ENCODE peak calls at places on chromosome 14, in nine cellular contexts. One of them, this sample, is unnamed.

GRCh38 chr14:61889914-61890351 is 127.7 kb downstream of the SNAPC1 start:
- DNase-seq in IMR-90: no peak
- DNase-seq in gastrocnemius medialis: no peak
- DNase-seq in transverse colon: no peak
- DNase-seq in suprapubic skin: no peak
- DNase-seq in A549: no peak
- DNase-seq in HCT116: no peak
- DNase-seq in stomach: no peak
- DNase-seq in uterus: no peak
- DNase-seq in this sample: no peak

GRCh38 chr14:59439256-59440015 is 25.7 kb downstream of the GPR135 start:
- DNase-seq in uterus: no peak
- DNase-seq in IMR-90: peak
- DNase-seq in stomach: no peak
- DNase-seq in gastrocnemius medialis: no peak
- DNase-seq in suprapubic skin: no peak
- DNase-seq in A549: no peak
- DNase-seq in HCT116: no peak
- DNase-seq in transverse colon: no peak
- DNase-seq in this sample: no peak

GRCh38 chr14:55129086-55129427 is at the start of gene LGALS3:
- DNase-seq in HCT116: no peak
- DNase-seq in transverse colon: peak
- DNase-seq in A549: peak
- DNase-seq in IMR-90: peak
- DNase-seq in gastrocnemius medialis: peak
- DNase-seq in suprapubic skin: peak
- DNase-seq in uterus: peak
- DNase-seq in stomach: peak
- DNase-seq in this sample: peak

GRCh38 chr14:92586001-92586947 is 72.7 kb downstream of the RIN3 start:
- DNase-seq in IMR-90: peak
- DNase-seq in stomach: no peak
- DNase-seq in suprapubic skin: no peak
- DNase-seq in uterus: peak
- DNase-seq in gastrocnemius medialis: no peak
- DNase-seq in A549: no peak
- DNase-seq in HCT116: no peak
- DNase-seq in transverse colon: no peak
- DNase-seq in this sample: no peak

GRCh38 chr14:104550340-104550848 is 29.2 kb upstream of the C14orf180 start:
- DNase-seq in HCT116: no peak
- DNase-seq in A549: no peak
- DNase-seq in transverse colon: no peak
- DNase-seq in IMR-90: no peak
- DNase-seq in uterus: no peak
- DNase-seq in suprapubic skin: peak
- DNase-seq in gastrocnemius medialis: no peak
- DNase-seq in stomach: no peak
- DNase-seq in this sample: no peak

GRCh38 chr14:32657081-32657480 is 281.6 kb upstream of the NPAS3 start:
- DNase-seq in IMR-90: peak
- DNase-seq in gastrocnemius medialis: peak
- DNase-seq in suprapubic skin: no peak
- DNase-seq in stomach: no peak
- DNase-seq in A549: no peak
- DNase-seq in transverse colon: peak
- DNase-seq in uterus: no peak
- DNase-seq in HCT116: no peak
- DNase-seq in this sample: peak

GRCh38 chr14:33668066-33668465 is 282.8 kb downstream of the EGLN3 start:
- DNase-seq in suprapubic skin: no peak
- DNase-seq in gastrocnemius medialis: no peak
- DNase-seq in transverse colon: no peak
- DNase-seq in uterus: no peak
- DNase-seq in stomach: no peak
- DNase-seq in A549: no peak
- DNase-seq in IMR-90: peak
- DNase-seq in HCT116: no peak
- DNase-seq in this sample: no peak

GRCh38 chr14:33754264-33754663 is 196.6 kb downstream of the EGLN3 start:
- DNase-seq in suprapubic skin: no peak
- DNase-seq in uterus: no peak
- DNase-seq in HCT116: no peak
- DNase-seq in transverse colon: no peak
- DNase-seq in gastrocnemius medialis: no peak
- DNase-seq in A549: no peak
- DNase-seq in IMR-90: no peak
- DNase-seq in stomach: no peak
- DNase-seq in this sample: no peak

GRCh38 chr14:89493877-89494634 is 77.0 kb upstream of the FOXN3 start:
- DNase-seq in transverse colon: no peak
- DNase-seq in A549: no peak
- DNase-seq in uterus: no peak
- DNase-seq in HCT116: no peak
- DNase-seq in stomach: no peak
- DNase-seq in suprapubic skin: no peak
- DNase-seq in IMR-90: no peak
- DNase-seq in gastrocnemius medialis: no peak
- DNase-seq in this sample: no peak

GRCh38 chr14:104868811-104869572 is 3.9 kb downstream of the CEP170B start:
- DNase-seq in stomach: no peak
- DNase-seq in A549: no peak
- DNase-seq in transverse colon: no peak
- DNase-seq in IMR-90: no peak
- DNase-seq in suprapubic skin: no peak
- DNase-seq in gastrocnemius medialis: no peak
- DNase-seq in uterus: no peak
- DNase-seq in HCT116: no peak
- DNase-seq in this sample: no peak

GRCh38 chr14:94307410-94307992 is 14.4 kb upstream of the SERPINA10 start:
- DNase-seq in suprapubic skin: no peak
- DNase-seq in A549: no peak
- DNase-seq in uterus: no peak
- DNase-seq in gastrocnemius medialis: no peak
- DNase-seq in HCT116: peak
- DNase-seq in transverse colon: no peak
- DNase-seq in stomach: no peak
- DNase-seq in IMR-90: no peak
- DNase-seq in this sample: no peak

GRCh38 chr14:99242816-99243795 is 28.9 kb downstream of the BCL11B start:
- DNase-seq in uterus: no peak
- DNase-seq in transverse colon: no peak
- DNase-seq in gastrocnemius medialis: no peak
- DNase-seq in IMR-90: no peak
- DNase-seq in HCT116: no peak
- DNase-seq in suprapubic skin: no peak
- DNase-seq in A549: no peak
- DNase-seq in stomach: no peak
- DNase-seq in this sample: no peak

GRCh38 chr14:96629558-96630222 is 127.5 kb downstream of the PAPOLA start:
- DNase-seq in suprapubic skin: peak
- DNase-seq in A549: no peak
- DNase-seq in stomach: no peak
- DNase-seq in gastrocnemius medialis: no peak
- DNase-seq in HCT116: no peak
- DNase-seq in transverse colon: peak
- DNase-seq in IMR-90: no peak
- DNase-seq in uterus: peak
- DNase-seq in this sample: no peak

GRCh38 chr14:31953210-31953609 is 123.9 kb upstream of the ARHGAP5 start:
- DNase-seq in A549: no peak
- DNase-seq in transverse colon: no peak
- DNase-seq in HCT116: no peak
- DNase-seq in suprapubic skin: no peak
- DNase-seq in stomach: no peak
- DNase-seq in uterus: no peak
- DNase-seq in gastrocnemius medialis: no peak
- DNase-seq in IMR-90: no peak
- DNase-seq in this sample: no peak

GRCh38 chr14:102930138-102930752 is 7.8 kb downstream of the AMN start:
- DNase-seq in IMR-90: no peak
- DNase-seq in transverse colon: peak
- DNase-seq in A549: no peak
- DNase-seq in stomach: no peak
- DNase-seq in gastrocnemius medialis: no peak
- DNase-seq in suprapubic skin: no peak
- DNase-seq in uterus: no peak
- DNase-seq in HCT116: no peak
- DNase-seq in this sample: no peak

GRCh38 chr14:86203843-86204242 is 673.9 kb downstream of the FLRT2 start:
- DNase-seq in stomach: no peak
- DNase-seq in A549: no peak
- DNase-seq in suprapubic skin: no peak
- DNase-seq in gastrocnemius medialis: no peak
- DNase-seq in IMR-90: no peak
- DNase-seq in transverse colon: no peak
- DNase-seq in HCT116: no peak
- DNase-seq in uterus: no peak
- DNase-seq in this sample: no peak

GRCh38 chr14:35390577-35391387 is 13.8 kb downstream of the NFKBIA start:
- DNase-seq in HCT116: no peak
- DNase-seq in gastrocnemius medialis: no peak
- DNase-seq in stomach: no peak
- DNase-seq in IMR-90: no peak
- DNase-seq in suprapubic skin: no peak
- DNase-seq in uterus: no peak
- DNase-seq in transverse colon: no peak
- DNase-seq in A549: no peak
- DNase-seq in this sample: no peak

GRCh38 chr14:103862393-103862782 is 15.0 kb upstream of the PPP1R13B start:
- DNase-seq in HCT116: no peak
- DNase-seq in transverse colon: no peak
- DNase-seq in A549: no peak
- DNase-seq in suprapubic skin: no peak
- DNase-seq in stomach: no peak
- DNase-seq in gastrocnemius medialis: no peak
- DNase-seq in uterus: no peak
- DNase-seq in IMR-90: no peak
- DNase-seq in this sample: no peak

GRCh38 chr14:20683896-20684661 is at the start of gene RNASE4:
- DNase-seq in transverse colon: peak
- DNase-seq in A549: peak
- DNase-seq in gastrocnemius medialis: peak
- DNase-seq in IMR-90: peak
- DNase-seq in stomach: peak
- DNase-seq in uterus: peak
- DNase-seq in HCT116: peak
- DNase-seq in suprapubic skin: peak
- DNase-seq in this sample: peak

GRCh38 chr14:102075155-102075554 is 11.7 kb downstream of the HSP90AA1 start:
- DNase-seq in IMR-90: no peak
- DNase-seq in gastrocnemius medialis: no peak
- DNase-seq in stomach: no peak
- DNase-seq in HCT116: no peak
- DNase-seq in transverse colon: no peak
- DNase-seq in uterus: no peak
- DNase-seq in A549: no peak
- DNase-seq in suprapubic skin: no peak
- DNase-seq in this sample: no peak

GRCh38 chr14:43042408-43042807 is 1435.7 kb downstream of the LRFN5 start:
- DNase-seq in gastrocnemius medialis: no peak
- DNase-seq in suprapubic skin: no peak
- DNase-seq in stomach: no peak
- DNase-seq in HCT116: no peak
- DNase-seq in uterus: no peak
- DNase-seq in A549: no peak
- DNase-seq in transverse colon: no peak
- DNase-seq in IMR-90: no peak
- DNase-seq in this sample: no peak
- H3K27ac ChIP-seq in gastrocnemius medialis: no peak
- H3K27ac ChIP-seq in suprapubic skin: no peak
- H3K27ac ChIP-seq in stomach: no peak
- H3K27ac ChIP-seq in HCT116: no peak
- H3K27ac ChIP-seq in uterus: no peak
- H3K27ac ChIP-seq in A549: no peak
- H3K27ac ChIP-seq in transverse colon: no peak
- H3K27ac ChIP-seq in IMR-90: no peak
- H3K27ac ChIP-seq in this sample: no peak

GRCh38 chr14:49769581-49770211 is 1.7 kb downstream of the KLHDC2 start:
- DNase-seq in suprapubic skin: no peak
- DNase-seq in transverse colon: peak
- DNase-seq in uterus: no peak
- DNase-seq in HCT116: no peak
- DNase-seq in stomach: no peak
- DNase-seq in IMR-90: no peak
- DNase-seq in A549: no peak
- DNase-seq in gastrocnemius medialis: no peak
- DNase-seq in this sample: no peak
- TF ChIP-seq POLR2A in suprapubic skin: no peak
- TF ChIP-seq POLR2A in transverse colon: no peak
- TF ChIP-seq POLR2A in uterus: no peak
- TF ChIP-seq POLR2A in HCT116: no peak
- TF ChIP-seq POLR2A in stomach: no peak
- TF ChIP-seq POLR2A in IMR-90: no peak
- TF ChIP-seq POLR2A in A549: no peak
- TF ChIP-seq POLR2A in gastrocnemius medialis: no peak
- TF ChIP-seq POLR2A in this sample: no peak

DNA sequence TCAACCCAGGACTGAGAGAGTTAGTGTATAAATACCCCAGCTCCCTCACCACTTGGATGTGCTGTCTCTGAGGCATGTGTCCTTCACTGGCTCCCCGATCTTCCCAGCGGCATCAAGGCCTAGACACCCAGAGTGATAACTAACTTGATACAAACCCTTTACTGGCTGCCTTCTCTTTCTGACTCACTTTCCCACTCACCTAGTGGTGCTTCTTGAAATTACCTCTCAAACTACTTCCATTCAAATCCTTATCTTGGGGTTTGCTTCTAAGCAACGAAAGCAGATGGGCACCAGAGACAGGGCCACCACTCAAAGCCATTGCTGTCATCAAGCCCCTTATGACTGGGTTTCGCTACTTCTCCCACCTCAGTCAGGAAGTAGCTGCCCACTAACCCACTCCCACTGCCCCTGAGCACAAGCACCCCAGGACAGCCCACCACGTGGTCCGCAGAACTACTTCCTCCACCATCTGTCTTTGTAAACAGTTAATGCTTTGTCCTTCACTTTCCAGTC is 17.2 kb downstream of the ZFP36L1 start:
- DNase-seq in gastrocnemius medialis: no peak
- DNase-seq in IMR-90: no peak
- DNase-seq in suprapubic skin: peak
- DNase-seq in uterus: no peak
- DNase-seq in HCT116: no peak
- DNase-seq in A549: no peak
- DNase-seq in stomach: peak
- DNase-seq in transverse colon: no peak
- DNase-seq in this sample: peak
- TF ChIP-seq CTCF in gastrocnemius medialis: no peak
- TF ChIP-seq CTCF in IMR-90: no peak
- TF ChIP-seq CTCF in suprapubic skin: no peak
- TF ChIP-seq CTCF in uterus: no peak
- TF ChIP-seq CTCF in HCT116: peak
- TF ChIP-seq CTCF in A549: no peak
- TF ChIP-seq CTCF in stomach: no peak
- TF ChIP-seq CTCF in transverse colon: peak
- TF ChIP-seq CTCF in this sample: no peak

GRCh38 chr14:77372304-77372841 is 4.5 kb downstream of the TMED8 start:
- DNase-seq in HCT116: no peak
- DNase-seq in suprapubic skin: no peak
- DNase-seq in stomach: no peak
- DNase-seq in A549: no peak
- DNase-seq in IMR-90: peak
- DNase-seq in gastrocnemius medialis: no peak
- DNase-seq in transverse colon: no peak
- DNase-seq in uterus: no peak
- DNase-seq in this sample: no peak
- H3K27ac ChIP-seq in HCT116: no peak
- H3K27ac ChIP-seq in suprapubic skin: no peak
- H3K27ac ChIP-seq in stomach: no peak
- H3K27ac ChIP-seq in A549: no peak
- H3K27ac ChIP-seq in IMR-90: no peak
- H3K27ac ChIP-seq in gastrocnemius medialis: no peak
- H3K27ac ChIP-seq in transverse colon: no peak
- H3K27ac ChIP-seq in uterus: no peak
- H3K27ac ChIP-seq in this sample: no peak